ENCODE peak calls at places on chromosomes 16 and 17, in five cellular contexts. Z is T-helper 2 cell, N is NCI-H1417 treated with DMSO at 0.1 percent for 48 hours, V is NCI-H774, M is HL-60. S is an unnamed sample.

GRCh38 chr16:10183606-10183959 is 1.4 kb upstream of the GRIN2A start:
- DNase-seq in N (no peak), M (no peak), Z (no peak), V (no peak), S (no peak)

GRCh38 chr16:31487076-31487719 is 4.3 kb downstream of the SLC5A2 start:
- DNase-seq in Z (no peak), V (no peak), M (no peak), N (no peak), S (no peak)

GRCh38 chr16:1057252-1057932 is 15.2 kb upstream of the SSTR5 start:
- DNase-seq in N (no peak), Z (peak), M (peak), V (no peak), S (no peak)

GRCh38 chr17:4641297-4642195 is at the start of gene ALOX15:
- DNase-seq in M (no peak), N (no peak), V (no peak), Z (no peak), S (no peak)

GRCh38 chr17:72602517-72603345 is 481.9 kb downstream of the SOX9 start:
- DNase-seq in V (no peak), N (no peak), Z (no peak), M (peak), S (no peak)

GRCh38 chr17:37535906-37536305 is 46.2 kb downstream of the DUSP14 start:
- DNase-seq in M (no peak), N (no peak), Z (no peak), V (no peak), S (no peak)

GRCh38 chr17:81715107-81715871 is 3.2 kb downstream of the SLC25A10 start:
- DNase-seq in M (no peak), Z (no peak), N (no peak), V (no peak), S (no peak)

GRCh38 chr17:56313201-56313600 is 159.9 kb downstream of the ANKFN1 start:
- DNase-seq in N (no peak), Z (no peak), M (peak), V (no peak), S (no peak)

GRCh38 chr16:997440-998051 is 16.0 kb downstream of the SOX8 start:
- DNase-seq in Z (peak), M (no peak), N (no peak), V (no peak), S (no peak)

GRCh38 chr17:43673516-43674323 is 12.0 kb upstream of the MEOX1 start:
- DNase-seq in M (peak), V (peak), Z (peak), N (no peak), S (peak)

GRCh38 chr17:26782153-26782552 is 511.8 kb upstream of the WSB1 start:
- DNase-seq in M (no peak), Z (no peak), V (no peak), N (no peak), S (no peak)

GRCh38 chr16:19210175-19210924 is 42.3 kb downstream of the SYT17 start:
- DNase-seq in M (no peak), Z (no peak), V (peak), N (no peak), S (no peak)

GRCh38 chr17:81842725-81843504 is 8.1 kb upstream of the PPP1R27 start:
- DNase-seq in V (no peak), N (no peak), M (no peak), Z (no peak), S (no peak)

GRCh38 chr17:69684251-69684650 is 269.8 kb downstream of the MAP2K6 start:
- DNase-seq in N (no peak), M (no peak), V (no peak), Z (no peak), S (no peak)

GRCh38 chr16:2664522-2665096 is 17.7 kb upstream of the KCTD5 start:
- DNase-seq in M (no peak), Z (no peak), N (no peak), V (no peak), S (no peak)

GRCh38 chr17:55067697-55068439 is 99.3 kb downstream of the STXBP4 start:
- DNase-seq in N (peak), V (no peak), Z (no peak), M (no peak), S (no peak)

GRCh38 chr17:12979826-12980500 is 37.9 kb downstream of the ELAC2 start:
- DNase-seq in M (no peak), N (no peak), Z (no peak), V (no peak), S (no peak)

GRCh38 chr17:4073983-4074830 is 68.6 kb downstream of the ZZEF1 start:
- DNase-seq in N (no peak), V (no peak), Z (no peak), M (no peak), S (no peak)